ENCODE peak calls at places on chromosome 7, in ten cellular contexts. One of them, this sample, is unnamed.

GRCh38 chr7:98795741-98796493 is 73.9 kb downstream of the TMEM130 start:
- ATAC-seq in activated T-cell treated with anti-CD3 and anti-CD28 coated beads, Interleukin-2, amount 50 U/mL, for 4 hours: no peak
- ATAC-seq in stimulated activated naive CD8-positive, alpha-beta T cell treated with anti-CD3 and anti-CD28 coated beads, Interleukin-15, amount 100 ng/mL, for 72 hours: no peak
- ATAC-seq in effector memory CD8-positive, alpha-beta T cell: no peak
- ATAC-seq in T-cell: no peak
- ATAC-seq in lower lobe of right lung: no peak
- ATAC-seq in activated CD8-positive, alpha-beta memory T cell treated with anti-CD3 and anti-CD28 coated beads, Interleukin-2, amount 10 ng/mL, durations not matched to agents 7 days and 5 days: peak; percentile 71
- ATAC-seq in body of pancreas: no peak
- ATAC-seq in left cardiac atrium: no peak
- ATAC-seq in HepG2: no peak
- ATAC-seq in this sample: no peak

GRCh38 chr7:87596696-87597095 is 4.0 kb downstream of the ABCB1 start:
- ATAC-seq in activated T-cell treated with anti-CD3 and anti-CD28 coated beads, Interleukin-2, amount 50 U/mL, for 4 hours: no peak
- ATAC-seq in stimulated activated naive CD8-positive, alpha-beta T cell treated with anti-CD3 and anti-CD28 coated beads, Interleukin-15, amount 100 ng/mL, for 72 hours: no peak
- ATAC-seq in effector memory CD8-positive, alpha-beta T cell: no peak
- ATAC-seq in T-cell: no peak
- ATAC-seq in lower lobe of right lung: no peak
- ATAC-seq in activated CD8-positive, alpha-beta memory T cell treated with anti-CD3 and anti-CD28 coated beads, Interleukin-2, amount 10 ng/mL, durations not matched to agents 7 days and 5 days: no peak
- ATAC-seq in body of pancreas: no peak
- ATAC-seq in left cardiac atrium: no peak
- ATAC-seq in HepG2: no peak
- ATAC-seq in this sample: no peak

GRCh38 chr7:144516729-144517128 is 113.2 kb upstream of the NOBOX start:
- ATAC-seq in activated T-cell treated with anti-CD3 and anti-CD28 coated beads, Interleukin-2, amount 50 U/mL, for 4 hours: no peak
- ATAC-seq in stimulated activated naive CD8-positive, alpha-beta T cell treated with anti-CD3 and anti-CD28 coated beads, Interleukin-15, amount 100 ng/mL, for 72 hours: no peak
- ATAC-seq in effector memory CD8-positive, alpha-beta T cell: no peak
- ATAC-seq in T-cell: no peak
- ATAC-seq in lower lobe of right lung: no peak
- ATAC-seq in activated CD8-positive, alpha-beta memory T cell treated with anti-CD3 and anti-CD28 coated beads, Interleukin-2, amount 10 ng/mL, durations not matched to agents 7 days and 5 days: no peak
- ATAC-seq in body of pancreas: no peak
- ATAC-seq in left cardiac atrium: no peak
- ATAC-seq in HepG2: no peak
- ATAC-seq in this sample: no peak

GRCh38 chr7:75712517-75713361 is 26.0 kb downstream of the HIP1 start:
- ATAC-seq in activated T-cell treated with anti-CD3 and anti-CD28 coated beads, Interleukin-2, amount 50 U/mL, for 4 hours: no peak
- ATAC-seq in stimulated activated naive CD8-positive, alpha-beta T cell treated with anti-CD3 and anti-CD28 coated beads, Interleukin-15, amount 100 ng/mL, for 72 hours: no peak
- ATAC-seq in effector memory CD8-positive, alpha-beta T cell: no peak
- ATAC-seq in T-cell: no peak
- ATAC-seq in lower lobe of right lung: no peak
- ATAC-seq in activated CD8-positive, alpha-beta memory T cell treated with anti-CD3 and anti-CD28 coated beads, Interleukin-2, amount 10 ng/mL, durations not matched to agents 7 days and 5 days: no peak
- ATAC-seq in body of pancreas: no peak
- ATAC-seq in left cardiac atrium: no peak
- ATAC-seq in HepG2: peak; percentile 25
- ATAC-seq in this sample: no peak

GRCh38 chr7:1160665-1161010 is 642 bp upstream of the ZFAND2A start:
- ATAC-seq in activated T-cell treated with anti-CD3 and anti-CD28 coated beads, Interleukin-2, amount 50 U/mL, for 4 hours: peak; percentile 10
- ATAC-seq in stimulated activated naive CD8-positive, alpha-beta T cell treated with anti-CD3 and anti-CD28 coated beads, Interleukin-15, amount 100 ng/mL, for 72 hours: peak; percentile 40
- ATAC-seq in effector memory CD8-positive, alpha-beta T cell: no peak
- ATAC-seq in T-cell: no peak
- ATAC-seq in lower lobe of right lung: peak; percentile 29
- ATAC-seq in activated CD8-positive, alpha-beta memory T cell treated with anti-CD3 and anti-CD28 coated beads, Interleukin-2, amount 10 ng/mL, durations not matched to agents 7 days and 5 days: peak; percentile 4
- ATAC-seq in body of pancreas: peak; percentile 5
- ATAC-seq in left cardiac atrium: peak; percentile 19
- ATAC-seq in HepG2: peak; percentile 27
- ATAC-seq in this sample: peak; percentile 23

GRCh38 chr7:101287032-101287431 is 34.6 kb downstream of the IFT22 start:
- ATAC-seq in activated T-cell treated with anti-CD3 and anti-CD28 coated beads, Interleukin-2, amount 50 U/mL, for 4 hours: no peak
- ATAC-seq in stimulated activated naive CD8-positive, alpha-beta T cell treated with anti-CD3 and anti-CD28 coated beads, Interleukin-15, amount 100 ng/mL, for 72 hours: no peak
- ATAC-seq in effector memory CD8-positive, alpha-beta T cell: no peak
- ATAC-seq in T-cell: no peak
- ATAC-seq in lower lobe of right lung: peak; percentile 70
- ATAC-seq in activated CD8-positive, alpha-beta memory T cell treated with anti-CD3 and anti-CD28 coated beads, Interleukin-2, amount 10 ng/mL, durations not matched to agents 7 days and 5 days: no peak
- ATAC-seq in body of pancreas: no peak
- ATAC-seq in left cardiac atrium: no peak
- ATAC-seq in HepG2: no peak
- ATAC-seq in this sample: no peak

GRCh38 chr7:127792528-127793342 is 140.7 kb downstream of the SND1 start:
- ATAC-seq in activated T-cell treated with anti-CD3 and anti-CD28 coated beads, Interleukin-2, amount 50 U/mL, for 4 hours: no peak
- ATAC-seq in stimulated activated naive CD8-positive, alpha-beta T cell treated with anti-CD3 and anti-CD28 coated beads, Interleukin-15, amount 100 ng/mL, for 72 hours: no peak
- ATAC-seq in effector memory CD8-positive, alpha-beta T cell: peak; percentile 62
- ATAC-seq in T-cell: no peak
- ATAC-seq in lower lobe of right lung: peak; percentile 68
- ATAC-seq in activated CD8-positive, alpha-beta memory T cell treated with anti-CD3 and anti-CD28 coated beads, Interleukin-2, amount 10 ng/mL, durations not matched to agents 7 days and 5 days: peak; percentile 45
- ATAC-seq in body of pancreas: peak; percentile 45
- ATAC-seq in left cardiac atrium: no peak
- ATAC-seq in HepG2: peak; percentile 84
- ATAC-seq in this sample: no peak

GRCh38 chr7:47581821-47582747 is at the start of gene TNS3:
- ATAC-seq in activated T-cell treated with anti-CD3 and anti-CD28 coated beads, Interleukin-2, amount 50 U/mL, for 4 hours: no peak
- ATAC-seq in stimulated activated naive CD8-positive, alpha-beta T cell treated with anti-CD3 and anti-CD28 coated beads, Interleukin-15, amount 100 ng/mL, for 72 hours: no peak
- ATAC-seq in effector memory CD8-positive, alpha-beta T cell: no peak
- ATAC-seq in T-cell: no peak
- ATAC-seq in lower lobe of right lung: peak; percentile 83
- ATAC-seq in activated CD8-positive, alpha-beta memory T cell treated with anti-CD3 and anti-CD28 coated beads, Interleukin-2, amount 10 ng/mL, durations not matched to agents 7 days and 5 days: no peak
- ATAC-seq in body of pancreas: peak; percentile 74
- ATAC-seq in left cardiac atrium: peak; percentile 77
- ATAC-seq in HepG2: peak; percentile 83
- ATAC-seq in this sample: peak; percentile 53

GRCh38 chr7:30770936-30771858 is at the start of gene MINDY4:
- ATAC-seq in activated T-cell treated with anti-CD3 and anti-CD28 coated beads, Interleukin-2, amount 50 U/mL, for 4 hours: peak; percentile 97
- ATAC-seq in stimulated activated naive CD8-positive, alpha-beta T cell treated with anti-CD3 and anti-CD28 coated beads, Interleukin-15, amount 100 ng/mL, for 72 hours: peak; percentile 91
- ATAC-seq in effector memory CD8-positive, alpha-beta T cell: peak; percentile 95
- ATAC-seq in T-cell: peak; percentile 92
- ATAC-seq in lower lobe of right lung: peak; percentile 95
- ATAC-seq in activated CD8-positive, alpha-beta memory T cell treated with anti-CD3 and anti-CD28 coated beads, Interleukin-2, amount 10 ng/mL, durations not matched to agents 7 days and 5 days: peak; percentile 96
- ATAC-seq in body of pancreas: peak; percentile 93
- ATAC-seq in left cardiac atrium: peak; percentile 97
- ATAC-seq in HepG2: peak; percentile 86
- ATAC-seq in this sample: peak; percentile 96

This sample was measured in gastroesophageal sphincter.